ENCODE peak calls at places on chromosomes 4 and X, in five cellular contexts. One of them, this sample, is unnamed.

GRCh38 chrX:17473021-17473420 is 98.0 kb downstream of the NHS start:
- DNase-seq in A549: no peak
- DNase-seq in CD8-positive, alpha-beta T cell: no peak
- DNase-seq in H9: no peak
- DNase-seq in Peyer's patch: no peak
- DNase-seq in this sample: no peak

GRCh38 chr4:163681208-163681821 is 186.8 kb downstream of the TMA16 start:
- DNase-seq in CD8-positive, alpha-beta T cell: no peak
- DNase-seq in H9: no peak
- DNase-seq in Peyer's patch: no peak
- DNase-seq in A549: no peak
- DNase-seq in this sample: no peak

GRCh38 chrX:40065291-40066046 is 32.3 kb downstream of the BCOR start:
- DNase-seq in Peyer's patch: no peak
- DNase-seq in CD8-positive, alpha-beta T cell: no peak
- DNase-seq in H9: no peak
- DNase-seq in A549: no peak
- DNase-seq in this sample: no peak

GRCh38 chr4:8267077-8267476 is 2.5 kb upstream of the HTRA3 start:
- DNase-seq in CD8-positive, alpha-beta T cell: no peak
- DNase-seq in A549: peak; percentile 70
- DNase-seq in Peyer's patch: peak; percentile 71
- DNase-seq in H9: peak; percentile 80
- DNase-seq in this sample: no peak

GRCh38 chr4:106414366-106414765 is 45.8 kb upstream of the GIMD1 start:
- DNase-seq in A549: no peak
- DNase-seq in H9: no peak
- DNase-seq in Peyer's patch: no peak
- DNase-seq in CD8-positive, alpha-beta T cell: no peak
- DNase-seq in this sample: no peak

GRCh38 chr4:175639346-175639745 is 172.7 kb downstream of the GPM6A start:
- DNase-seq in Peyer's patch: no peak
- DNase-seq in A549: no peak
- DNase-seq in CD8-positive, alpha-beta T cell: no peak
- DNase-seq in H9: no peak
- DNase-seq in this sample: no peak

GRCh38 chrX:68832101-68832416 is 3.2 kb downstream of the EFNB1 start:
- DNase-seq in H9: peak; percentile 27
- DNase-seq in Peyer's patch: peak; percentile 64
- DNase-seq in A549: no peak
- DNase-seq in CD8-positive, alpha-beta T cell: no peak
- DNase-seq in this sample: no peak

GRCh38 chrX:41759817-41760216 is 35.8 kb downstream of the GPR82 start:
- DNase-seq in H9: no peak
- DNase-seq in A549: no peak
- DNase-seq in CD8-positive, alpha-beta T cell: no peak
- DNase-seq in Peyer's patch: no peak
- DNase-seq in this sample: no peak

GRCh38 chr4:101954975-101955678 is 164.6 kb downstream of the BANK1 start:
- DNase-seq in A549: no peak
- DNase-seq in Peyer's patch: no peak
- DNase-seq in H9: no peak
- DNase-seq in CD8-positive, alpha-beta T cell: no peak
- DNase-seq in this sample: no peak
- H3K27ac ChIP-seq in A549: peak overlapping the region; percentile 76
- H3K27ac ChIP-seq in Peyer's patch: no peak overlapping the region
- H3K27ac ChIP-seq in H9: no peak overlapping the region
- H3K27ac ChIP-seq in CD8-positive, alpha-beta T cell: no peak overlapping the region
- H3K27ac ChIP-seq in this sample: no peak overlapping the region

GRCh38 chrX:154354516-154354915 is 19.9 kb downstream of the FLNA start:
- DNase-seq in CD8-positive, alpha-beta T cell: no peak
- DNase-seq in Peyer's patch: no peak
- DNase-seq in H9: no peak
- DNase-seq in A549: no peak
- DNase-seq in this sample: no peak
- H3K27ac ChIP-seq in CD8-positive, alpha-beta T cell: no peak overlapping the region
- H3K27ac ChIP-seq in Peyer's patch: no peak overlapping the region
- H3K27ac ChIP-seq in H9: no peak overlapping the region
- H3K27ac ChIP-seq in A549: no peak overlapping the region
- H3K27ac ChIP-seq in this sample: no peak overlapping the region

DNA sequence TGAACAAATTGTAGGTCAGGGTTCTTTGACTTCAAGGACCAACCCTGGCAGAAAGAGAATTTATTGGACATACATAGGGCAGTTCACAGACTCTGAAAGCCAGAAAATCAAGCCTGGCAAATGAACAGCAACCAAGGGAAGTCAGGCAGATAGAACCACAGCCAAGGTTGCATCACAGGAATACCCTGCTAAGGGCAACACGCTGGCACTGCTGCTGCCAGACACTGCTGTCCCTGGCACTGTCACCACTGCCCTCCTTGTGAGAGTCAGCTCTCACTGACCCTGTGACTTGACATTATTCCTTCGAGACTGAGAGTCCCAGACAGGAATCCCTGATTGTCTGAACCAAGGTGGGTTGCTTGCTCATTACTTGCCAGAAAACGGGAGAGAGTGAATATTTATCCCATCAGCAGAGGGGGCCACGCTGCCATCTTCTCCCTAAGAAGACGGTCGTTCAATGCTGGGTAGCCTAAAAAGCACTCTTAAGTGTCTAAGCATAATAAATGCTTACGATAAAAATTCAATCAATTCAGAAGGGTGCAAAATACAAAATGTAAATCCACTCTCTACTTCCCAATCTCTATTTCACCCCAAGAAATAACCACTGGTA is 23.2 kb upstream of the PTTG2 start:
- DNase-seq in CD8-positive, alpha-beta T cell: no peak
- DNase-seq in A549: no peak
- DNase-seq in H9: no peak
- DNase-seq in Peyer's patch: no peak
- DNase-seq in this sample: no peak
- H3K27ac ChIP-seq in CD8-positive, alpha-beta T cell: no peak overlapping the region
- H3K27ac ChIP-seq in A549: no peak overlapping the region
- H3K27ac ChIP-seq in H9: no peak overlapping the region
- H3K27ac ChIP-seq in Peyer's patch: no peak overlapping the region
- H3K27ac ChIP-seq in this sample: no peak overlapping the region

GRCh38 chrX:24651783-24652182 is 4.6 kb upstream of the PCYT1B start:
- DNase-seq in A549: no peak
- DNase-seq in Peyer's patch: no peak
- DNase-seq in H9: no peak
- DNase-seq in CD8-positive, alpha-beta T cell: no peak
- DNase-seq in this sample: no peak

GRCh38 chrX:24643116-24643515 is 4.0 kb downstream of the PCYT1B start:
- DNase-seq in H9: no peak
- DNase-seq in Peyer's patch: no peak
- DNase-seq in A549: no peak
- DNase-seq in CD8-positive, alpha-beta T cell: no peak
- DNase-seq in this sample: no peak

GRCh38 chrX:24646745-24647182 is 383 bp downstream of the PCYT1B start:
- DNase-seq in A549: no peak
- DNase-seq in H9: peak; percentile 76
- DNase-seq in Peyer's patch: no peak
- DNase-seq in CD8-positive, alpha-beta T cell: no peak
- DNase-seq in this sample: no peak

DNA sequence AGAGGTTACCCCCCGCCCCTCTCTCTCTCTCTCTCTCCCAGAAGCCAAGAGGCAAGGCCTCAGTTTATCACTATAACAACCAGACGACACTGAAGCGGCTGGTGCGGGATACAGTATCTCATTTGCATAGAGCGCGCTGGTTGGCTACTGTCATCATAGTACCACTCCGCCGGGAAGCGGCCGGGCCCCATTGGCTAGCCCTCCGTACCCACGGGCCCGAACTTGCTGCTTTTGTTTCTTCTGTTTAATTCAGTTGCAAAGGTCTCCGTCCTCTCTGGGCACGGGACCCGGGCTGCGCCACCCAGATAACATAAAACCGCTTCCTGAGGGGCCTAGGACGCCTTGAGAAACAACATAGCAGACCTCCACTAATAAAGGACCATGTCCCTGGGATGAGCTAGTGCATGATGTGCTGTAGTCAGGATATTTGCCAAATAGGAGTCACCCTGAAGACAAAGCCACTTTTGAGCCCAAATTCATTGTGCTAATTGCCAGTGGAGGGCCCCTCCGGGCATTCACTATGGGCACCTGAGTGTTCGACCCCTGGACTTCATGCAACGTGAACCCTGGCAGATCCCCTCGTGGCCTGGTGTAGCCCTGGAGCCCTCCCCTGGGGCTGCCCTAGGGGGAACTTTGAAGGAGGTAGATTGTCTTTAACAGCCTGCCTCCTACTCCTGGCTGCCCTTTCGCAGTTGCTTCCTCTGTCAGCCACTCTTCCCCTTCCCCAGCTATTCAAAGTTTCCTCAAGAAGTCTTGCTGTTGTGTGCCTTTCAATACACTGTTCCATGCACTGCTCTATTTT is at the start of gene PCYT1B:
- DNase-seq in CD8-positive, alpha-beta T cell: peak; percentile 1
- DNase-seq in H9: peak; percentile 97
- DNase-seq in Peyer's patch: peak; percentile 51
- DNase-seq in A549: no peak
- DNase-seq in this sample: peak; percentile 82
- H3K27ac ChIP-seq in CD8-positive, alpha-beta T cell: no peak within 1 kb of the TSS
- H3K27ac ChIP-seq in H9: peak within 1 kb of the TSS; percentile 100
- H3K27ac ChIP-seq in Peyer's patch: no peak within 1 kb of the TSS
- H3K27ac ChIP-seq in A549: no peak within 1 kb of the TSS
- H3K27ac ChIP-seq in this sample: no peak within 1 kb of the TSS

DNA sequence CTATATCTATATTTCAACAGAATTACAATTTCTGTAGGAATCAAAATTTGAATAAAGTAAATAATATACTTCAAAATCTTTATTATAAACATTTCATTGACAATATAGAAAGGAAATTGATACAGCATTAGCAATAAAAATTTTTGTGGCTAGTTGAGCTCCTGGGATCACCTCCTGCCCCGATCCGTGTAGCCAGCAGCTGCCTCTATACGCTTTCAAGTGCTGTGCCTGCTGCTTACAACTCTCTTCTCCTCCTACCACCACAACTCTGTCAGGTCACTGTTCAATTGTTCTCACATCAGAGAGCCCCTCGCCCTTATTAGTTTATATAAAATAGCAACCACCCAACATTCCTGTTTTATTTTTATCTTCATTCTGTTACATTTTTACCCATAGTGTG is 27.6 kb downstream of the INPP4B start:
- DNase-seq in CD8-positive, alpha-beta T cell: no peak
- DNase-seq in H9: no peak
- DNase-seq in Peyer's patch: no peak
- DNase-seq in A549: no peak
- DNase-seq in this sample: no peak
- H3K27ac ChIP-seq in CD8-positive, alpha-beta T cell: no peak overlapping the region
- H3K27ac ChIP-seq in H9: no peak overlapping the region
- H3K27ac ChIP-seq in Peyer's patch: no peak overlapping the region
- H3K27ac ChIP-seq in A549: no peak overlapping the region
- H3K27ac ChIP-seq in this sample: no peak overlapping the region